ENCODE peak calls at places on chromosomes 1 and 21, in four cellular contexts. V is cardiac muscle cell, F is psoas muscle, U is A673. R is an unnamed sample.

GRCh38 chr1:209895709-209896108 is 42.3 kb upstream of the SYT14 start:
- DNase-seq in V (no peak), F (no peak), U (no peak), R (no peak)

GRCh38 chr1:236417325-236417724 is 23.2 kb downstream of the EDARADD start:
- DNase-seq in V (no peak), F (no peak), U (no peak), R (no peak)

GRCh38 chr1:40404670-40405462 is 31.3 kb downstream of the SMAP2 start:
- DNase-seq in V (peak; percentile 56), F (no peak), U (peak; percentile 70), R (no peak)

GRCh38 chr21:28550057-28550825 is 442.4 kb downstream of the LTN1 start:
- DNase-seq in V (no peak), F (no peak), U (no peak), R (no peak)

GRCh38 chr21:37564924-37565529 is 198.5 kb downstream of the DYRK1A start:
- DNase-seq in V (no peak), F (peak; percentile 58), U (no peak), R (no peak)

GRCh38 chr1:9481048-9481447 is 58.2 kb upstream of the SLC25A33 start:
- DNase-seq in V (no peak), F (no peak), U (no peak), R (no peak)

GRCh38 chr1:212754715-212755114 is 36.9 kb downstream of the NSL1 start:
- DNase-seq in V (no peak), F (no peak), U (no peak), R (no peak)

GRCh38 chr1:6962390-6962955 is 177.2 kb downstream of the CAMTA1 start:
- DNase-seq in V (peak; percentile 95), F (peak; percentile 73), U (peak; percentile 30), R (peak; percentile 48)

GRCh38 chr21:34553199-34553952 is 41.4 kb upstream of the KCNE1 start:
- DNase-seq in V (no peak), F (no peak), U (peak; percentile 37), R (no peak)

GRCh38 chr21:22710725-22711124 is 1712.5 kb downstream of the NCAM2 start:
- DNase-seq in V (no peak), F (no peak), U (peak; percentile 80), R (no peak)

GRCh38 chr1:231626951-231627614 is 493 bp downstream of the DISC1 start:
- DNase-seq in V (peak; percentile 68), F (peak; percentile 86), U (peak; percentile 70), R (peak; percentile 47)

GRCh38 chr1:22184454-22184853 is 41.6 kb upstream of the WNT4 start:
- DNase-seq in V (no peak), F (no peak), U (no peak), R (no peak)

GRCh38 chr21:43354016-43354420 is 72.9 kb downstream of the SIK1 start:
- DNase-seq in V (no peak), F (no peak), U (no peak), R (no peak)

GRCh38 chr1:204130178-204130577 is 21.7 kb downstream of the ETNK2 start:
- DNase-seq in V (no peak), F (no peak), U (no peak), R (peak; percentile 45)

GRCh38 chr1:116115476-116115875 is 4.3 kb downstream of the MAB21L3 start:
- DNase-seq in V (no peak), F (no peak), U (peak; percentile 83), R (no peak)

GRCh38 chr1:94514095-94514727 is 27.3 kb downstream of the F3 start:
- DNase-seq in V (peak; percentile 65), F (no peak), U (peak; percentile 48), R (no peak)

GRCh38 chr1:53946252-53947171 is at the start of gene LRRC42:
- DNase-seq in V (no peak), F (no peak), U (no peak), R (no peak)

GRCh38 chr1:224045556-224045955 is 68.4 kb upstream of the FBXO28 start:
- DNase-seq in V (no peak), F (no peak), U (no peak), R (no peak)

GRCh38 chr1:34779526-34779925 is 1.5 kb upstream of the GJB3 start:
- DNase-seq in V (no peak), F (peak; percentile 6), U (no peak), R (no peak)

GRCh38 chr1:167103236-167103894 is 9.5 kb downstream of the STYXL2 start:
- DNase-seq in V (no peak), F (no peak), U (no peak), R (no peak)

GRCh38 chr1:107555578-107555977 is 409.4 kb downstream of the VAV3 start:
- DNase-seq in V (no peak), F (no peak), U (no peak), R (no peak)

GRCh38 chr1:153663211-153663610 is 4.7 kb downstream of the SNAPIN start:
- DNase-seq in V (no peak), F (no peak), U (no peak), R (no peak)

GRCh38 chr1:93814059-93814794 is 64.8 kb downstream of the DNTTIP2 start:
- DNase-seq in V (peak; percentile 72), F (no peak), U (peak; percentile 75), R (peak; percentile 38)

GRCh38 chr1:43763497-43763973 is 56.2 kb downstream of the ST3GAL3 start:
- DNase-seq in V (peak; percentile 87), F (peak; percentile 56), U (peak; percentile 95), R (peak; percentile 72)

GRCh38 chr1:57109247-57109646 is 143.4 kb upstream of the C8B start:
- DNase-seq in V (no peak), F (no peak), U (no peak), R (no peak)

GRCh38 chr1:221002601-221003000 is 123.4 kb downstream of the HLX start:
- DNase-seq in V (no peak), F (no peak), U (no peak), R (no peak)

GRCh38 chr1:212718499-212718898 is 18.9 kb upstream of the BATF3 start:
- DNase-seq in V (no peak), F (no peak), U (peak; percentile 70), R (no peak)

GRCh38 chr21:14451520-14451919 is 68.6 kb upstream of the HSPA13 start:
- DNase-seq in V (no peak), F (no peak), U (no peak), R (no peak)

GRCh38 chr1:205700865-205701401 is 20.6 kb upstream of the SLC45A3 start:
- DNase-seq in V (no peak), F (no peak), U (peak; percentile 92), R (no peak)

GRCh38 chr1:183757061-183757460 is 47.9 kb upstream of the RGL1 start:
- DNase-seq in V (no peak), F (no peak), U (peak; percentile 67), R (no peak)

GRCh38 chr1:43977376-43978263 is 1.4 kb upstream of the B4GALT2 start:
- DNase-seq in V (no peak), F (no peak), U (no peak), R (no peak)

GRCh38 chr1:92755541-92756351 is 29.2 kb downstream of the EVI5 start:
- DNase-seq in V (no peak), F (no peak), U (no peak), R (no peak)

GRCh38 chr1:39158330-39159086 is 46.0 kb upstream of the MACF1 start:
- DNase-seq in V (peak; percentile 55), F (no peak), U (no peak), R (no peak)

GRCh38 chr1:153627797-153628626 is at the start of gene S100A1:
- DNase-seq in V (no peak), F (peak; percentile 94), U (no peak), R (no peak)

GRCh38 chr1:51100264-51100880 is 1.7 kb upstream of the C1orf185 start:
- DNase-seq in V (no peak), F (no peak), U (no peak), R (no peak)

GRCh38 chr1:30526652-30527345 is 196.6 kb downstream of the MATN1 start:
- DNase-seq in V (no peak), F (no peak), U (no peak), R (peak; percentile 5)

DNA sequence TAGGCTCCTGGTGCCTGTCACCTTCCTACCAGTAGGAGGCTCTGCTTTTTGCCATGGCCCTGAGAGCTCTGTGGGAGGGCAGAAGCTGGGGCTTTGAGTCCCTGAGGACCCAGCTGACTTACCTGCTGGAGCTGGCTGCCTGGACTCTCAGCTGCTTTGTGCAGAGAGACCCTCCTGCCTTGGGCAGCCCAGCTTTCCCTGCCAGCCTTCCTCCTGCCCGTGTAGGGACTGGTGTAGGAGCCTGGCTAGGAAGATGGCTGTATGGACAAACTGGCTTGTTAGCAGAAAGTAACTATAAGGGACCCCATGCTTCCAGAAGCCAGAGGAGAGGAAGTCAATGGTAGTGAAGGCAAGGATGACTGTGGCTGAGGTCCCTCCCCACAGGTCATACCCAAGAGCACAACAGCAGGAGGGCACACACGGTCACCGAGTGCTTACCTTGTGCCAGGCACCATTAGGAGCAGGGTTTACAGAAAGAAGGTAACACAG is 9.7 kb upstream of the CELSR2 start:
- DNase-seq in V (peak; percentile 67), F (no peak), U (peak; percentile 60), R (no peak)
- TF ChIP-seq CTCF in V (peak; percentile 62), F (peak; percentile 27), U (peak; percentile 69), R (no peak)

DNA sequence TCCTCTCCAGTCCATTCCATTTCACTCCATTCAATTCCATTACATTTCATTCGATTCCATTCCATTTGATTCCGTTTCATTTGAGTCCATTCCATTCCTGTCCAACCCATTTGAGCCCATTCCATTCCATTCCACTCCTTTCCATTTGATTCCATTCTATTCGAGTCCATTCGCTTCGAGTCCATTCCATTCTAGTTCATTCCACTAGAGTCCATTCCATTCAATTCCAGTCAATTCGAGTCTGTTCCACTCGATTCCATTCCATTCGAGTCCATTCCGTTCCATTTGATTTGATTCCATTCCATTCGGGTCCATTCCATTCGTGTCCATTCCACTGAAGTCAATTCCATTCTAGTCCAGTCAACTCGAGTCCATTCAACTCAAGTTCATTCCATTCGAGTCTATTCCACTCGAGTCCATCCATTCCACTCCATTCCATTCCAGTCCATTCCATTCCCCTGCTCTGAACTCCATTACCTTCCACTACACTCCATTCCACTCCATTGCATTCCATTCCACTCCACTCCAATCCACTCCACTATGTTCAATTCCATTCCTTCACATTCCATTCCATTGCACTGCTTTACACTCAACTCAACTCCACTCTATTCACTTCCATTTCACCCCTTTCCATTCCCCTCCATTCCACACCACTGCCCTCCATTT is 2569.4 kb upstream of the TPTE start:
- DNase-seq in V (no peak), F (no peak), U (no peak), R (no peak)
- H3K9me3 ChIP-seq in V (peaks cover 77% of the 10 kb centered on the region), F (peaks cover 82% of the 10 kb centered on the region), U (peaks cover 98% of the 10 kb centered on the region), R (no peaks in the 10 kb centered on the region)

GRCh38 chr1:12184008-12184681 is 17.4 kb downstream of the TNFRSF1B start:
- DNase-seq in V (peak; percentile 69), F (peak; percentile 93), U (no peak), R (peak; percentile 91)
- TF ChIP-seq CTCF in V (peak; percentile 47), F (peak; percentile 11), U (no peak), R (peak; percentile 24)

GRCh38 chr1:2989185-2989584 is 32.1 kb upstream of the ACTRT2 start:
- DNase-seq in V (no peak), F (no peak), U (no peak), R (no peak)
- H3K9me3 ChIP-seq in V (no peaks in the 10 kb centered on the region), F (no peaks in the 10 kb centered on the region), U (peaks cover under 1% of the 10 kb centered on the region), R (no peaks in the 10 kb centered on the region)

GRCh38 chr1:100423832-100424337 is 71.6 kb downstream of the CDC14A start:
- DNase-seq in V (no peak), F (no peak), U (no peak), R (no peak)
- TF ChIP-seq CTCF in V (no peak), F (no peak), U (no peak), R (no peak)

GRCh38 chr21:40863839-40864238 is 16.9 kb upstream of the DSCAM start:
- DNase-seq in V (no peak), F (no peak), U (no peak), R (no peak)
- H3K9me3 ChIP-seq in V (no peaks in the 10 kb centered on the region), F (no peaks in the 10 kb centered on the region), U (peaks cover 7% of the 10 kb centered on the region), R (no peaks in the 10 kb centered on the region)

R was measured in uterus.